ENCODE peak calls at places on chromosomes 11 and 22, in nine cellular contexts. T is RWPE1, O is AG04450, U is HFF-Myc, H is GM06990, D is PC-9, Q is colonic mucosa, E is progenitor cell of endocrine pancreas, F is tibial artery. X is an unnamed sample.

GRCh38 chr11:86473991-86474833 is 99.5 kb downstream of the CCDC81 start:
- DNase-seq in E (no peak), U (no peak), Q (no peak), O (no peak), T (peak), F (peak), H (no peak), D (no peak), X (no peak)

GRCh38 chr22:30265851-30266444 is 703 bp downstream of the OSM start:
- DNase-seq in T (no peak), U (no peak), O (no peak), Q (peak), D (no peak), F (peak), E (no peak), H (peak), X (peak)

GRCh38 chr11:117900720-117901440 is 24.4 kb upstream of the FXYD6 start:
- DNase-seq in U (no peak), O (no peak), D (no peak), Q (no peak), E (no peak), T (peak), F (no peak), H (no peak), X (no peak)

GRCh38 chr11:77154381-77155081 is 26.5 kb downstream of the MYO7A start:
- DNase-seq in Q (no peak), T (no peak), H (no peak), D (no peak), F (peak), E (no peak), U (no peak), O (no peak), X (no peak)

GRCh38 chr11:39541945-39542351 is 1917.5 kb downstream of the LRRC4C start:
- DNase-seq in O (no peak), D (peak), Q (no peak), H (no peak), U (no peak), T (peak), E (no peak), F (no peak), X (no peak)

GRCh38 chr22:29302681-29303465 is 3.6 kb upstream of the GAS2L1 start:
- DNase-seq in Q (no peak), U (no peak), D (no peak), O (no peak), E (no peak), F (no peak), H (no peak), T (no peak), X (no peak)

GRCh38 chr11:33492569-33492968 is 208.1 kb downstream of the C11orf91 start:
- DNase-seq in O (no peak), Q (no peak), D (no peak), T (no peak), F (no peak), H (no peak), U (no peak), E (no peak), X (no peak)

GRCh38 chr11:69859275-69859934 is 40.2 kb upstream of the FGF3 start:
- DNase-seq in E (no peak), U (no peak), O (no peak), H (no peak), Q (no peak), T (no peak), F (no peak), D (no peak), X (no peak)

GRCh38 chr11:60942970-60943565 is 8.9 kb downstream of the SLC15A3 start:
- DNase-seq in Q (peak), E (no peak), U (no peak), F (no peak), O (no peak), H (no peak), T (no peak), D (peak), X (no peak)

GRCh38 chr22:36563001-36563400 is 34.0 kb upstream of the EIF3D start:
- DNase-seq in Q (no peak), E (no peak), D (no peak), U (no peak), O (no peak), F (no peak), H (no peak), T (no peak), X (no peak)
- TF ChIP-seq CTCF in Q (no peak), E (no peak), D (no peak), U (peak), O (no peak), F (no peak), H (no peak), T (no peak), X (no peak)

GRCh38 chr11:131867457-131868257 is 497.2 kb downstream of the NTM start:
- DNase-seq in O (peak), D (no peak), H (peak), F (peak), U (peak), T (peak), Q (peak), E (peak), X (no peak)

GRCh38 chr11:131865860-131866259 is 495.4 kb downstream of the NTM start:
- DNase-seq in F (no peak), D (no peak), O (no peak), Q (no peak), E (no peak), T (no peak), U (no peak), H (no peak), X (no peak)

GRCh38 chr11:131864205-131864604 is 493.8 kb downstream of the NTM start:
- DNase-seq in D (no peak), Q (no peak), H (no peak), F (no peak), E (no peak), O (no peak), U (no peak), T (no peak), X (no peak)

GRCh38 chr11:131868769-131869482 is 498.5 kb downstream of the NTM start:
- DNase-seq in F (no peak), T (no peak), O (no peak), U (no peak), Q (no peak), E (no peak), H (no peak), D (no peak), X (no peak)

GRCh38 chr11:131866535-131867400 is 496.4 kb downstream of the NTM start:
- DNase-seq in U (no peak), O (no peak), E (no peak), D (no peak), T (no peak), Q (no peak), H (no peak), F (no peak), X (no peak)
- TF ChIP-seq CTCF in U (peak), O (no peak), E (peak), D (no peak), T (no peak), Q (no peak), H (no peak), F (no peak), X (no peak)

GRCh38 chr22:26174280-26174679 is 5.0 kb downstream of the SEZ6L start:
- DNase-seq in U (no peak), Q (no peak), F (no peak), O (no peak), T (no peak), D (no peak), H (no peak), E (no peak), X (no peak)
- TF ChIP-seq CTCF in U (peak), Q (no peak), F (no peak), O (no peak), T (no peak), D (no peak), H (no peak), E (peak), X (no peak)

DNA sequence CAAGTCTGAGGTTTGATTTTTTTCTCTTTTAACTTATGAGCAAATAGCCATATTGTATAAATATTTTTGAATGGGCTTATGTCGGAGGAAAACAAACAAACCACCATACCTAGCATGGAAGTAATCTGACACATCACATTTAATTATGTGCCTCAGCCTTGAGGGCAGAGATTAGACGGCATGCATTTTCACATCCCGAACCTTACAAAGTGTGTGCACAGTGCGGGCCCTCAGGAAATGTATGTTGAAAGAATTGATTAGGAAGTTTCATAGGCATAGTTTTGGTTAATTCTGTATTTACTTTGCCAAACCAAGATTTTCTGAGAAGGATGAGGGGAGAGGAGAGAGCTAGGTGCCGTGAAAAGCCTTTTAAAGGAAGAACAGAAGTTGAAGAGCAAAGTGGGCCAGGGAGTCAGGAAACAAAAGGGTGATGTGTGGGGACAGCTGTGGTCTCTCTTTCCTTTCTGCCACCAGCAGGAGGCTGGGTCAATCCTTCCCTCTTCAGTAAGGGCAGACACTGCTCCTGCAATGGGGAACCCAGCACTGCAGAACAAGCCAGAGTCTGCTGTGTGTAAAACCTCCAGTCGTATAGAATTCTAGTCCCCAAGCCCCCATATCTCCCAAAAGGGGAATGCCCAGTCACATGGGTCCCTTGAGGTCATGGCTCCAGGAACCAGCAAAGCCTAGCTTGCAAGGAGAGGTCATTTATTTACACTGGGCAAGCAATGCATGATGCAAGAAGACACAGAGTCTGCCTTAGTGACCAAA is 71.2 kb upstream of the OLFML1 start:
- DNase-seq in O (no peak), F (no peak), Q (no peak), E (no peak), U (no peak), H (no peak), D (peak), T (no peak), X (no peak)
- TF ChIP-seq CTCF in O (no peak), F (no peak), Q (no peak), E (peak), U (no peak), H (no peak), D (no peak), T (no peak), X (no peak)

DNA sequence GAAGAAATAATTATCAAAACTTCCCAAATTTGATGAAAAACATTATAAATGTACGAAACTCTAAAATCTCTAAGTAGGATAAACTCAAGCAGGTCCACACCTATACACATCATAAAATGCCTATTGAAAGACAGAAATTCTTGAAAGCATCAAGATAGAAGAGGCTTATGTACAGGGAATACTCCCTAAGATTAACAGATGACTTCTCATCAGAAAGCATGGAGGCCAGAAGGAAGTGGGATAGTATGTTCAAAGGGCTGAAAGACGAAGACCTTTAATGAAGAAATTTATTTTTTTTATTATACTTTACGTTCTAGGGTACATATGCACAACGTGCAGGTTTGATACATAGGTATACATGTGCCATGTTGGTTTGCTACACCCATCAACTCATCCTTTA is 45.3 kb upstream of the KCNA4 start:
- DNase-seq in H (no peak), Q (no peak), F (no peak), T (no peak), O (no peak), E (no peak), U (no peak), D (no peak), X (no peak)
- TF ChIP-seq CTCF in H (no peak), Q (no peak), F (no peak), T (no peak), O (no peak), E (no peak), U (no peak), D (no peak), X (no peak)

GRCh38 chr11:126082251-126083109 is 19.8 kb upstream of the CDON start:
- DNase-seq in H (no peak), U (no peak), O (no peak), E (no peak), D (no peak), T (no peak), Q (no peak), F (peak), X (no peak)

GRCh38 chr11:126080206-126080941 is 17.7 kb upstream of the CDON start:
- DNase-seq in T (no peak), O (no peak), E (no peak), D (peak), H (no peak), F (no peak), U (no peak), Q (no peak), X (no peak)

GRCh38 chr11:126076641-126077040 is 14.0 kb upstream of the CDON start:
- DNase-seq in H (no peak), F (no peak), T (no peak), E (no peak), Q (no peak), U (no peak), D (no peak), O (no peak), X (no peak)

GRCh38 chr11:126081915-126082250 is 19.2 kb upstream of the CDON start:
- DNase-seq in F (no peak), U (no peak), T (no peak), O (no peak), H (no peak), E (no peak), D (no peak), Q (no peak), X (no peak)

GRCh38 chr11:126079640-126080205 is 17.1 kb upstream of the CDON start:
- DNase-seq in H (no peak), Q (no peak), E (no peak), T (no peak), O (no peak), U (no peak), D (peak), F (no peak), X (no peak)
- TF ChIP-seq CTCF in H (no peak), Q (no peak), E (no peak), T (no peak), O (no peak), U (no peak), D (no peak), F (no peak), X (no peak)

GRCh38 chr22:40156001-40156516 is 21.7 kb upstream of the TNRC6B start:
- DNase-seq in D (peak), T (peak), Q (peak), E (no peak), F (no peak), H (no peak), O (no peak), U (no peak), X (no peak)
- TF ChIP-seq CTCF in D (peak), T (peak), Q (peak), E (peak), F (peak), H (no peak), O (peak), U (peak), X (no peak)

GRCh38 chr11:64564947-64565889 is 25.8 kb upstream of the SLC22A12 start:
- DNase-seq in O (no peak), T (no peak), U (no peak), E (no peak), H (no peak), D (no peak), F (no peak), Q (no peak), X (no peak)
- TF ChIP-seq CTCF in O (no peak), T (no peak), U (no peak), E (peak), H (peak), D (no peak), F (no peak), Q (no peak), X (no peak)

GRCh38 chr11:29518389-29519174 is 498.2 kb downstream of the KCNA4 start:
- DNase-seq in Q (no peak), T (no peak), O (no peak), F (no peak), D (no peak), H (no peak), E (no peak), U (no peak), X (no peak)
- TF ChIP-seq CTCF in Q (no peak), T (no peak), O (no peak), F (no peak), D (no peak), H (peak), E (no peak), U (no peak), X (no peak)